ENCODE peak calls at places on chromosome 14, in five cellular contexts. D is fibroblast of the aortic adventitia, E is GM23338, U is suprapubic skin, Q is A549. K is an unnamed sample.

GRCh38 chr14:29800961-29801360 is 126.7 kb downstream of the PRKD1 start:
- DNase-seq in U (no peak), Q (peak), D (no peak), E (peak), K (peak)

GRCh38 chr14:49405291-49405690 is 180.9 kb downstream of the RPS29 start:
- DNase-seq in Q (no peak), E (no peak), U (no peak), D (peak), K (peak)

GRCh38 chr14:101564819-101565698 is 3.8 kb downstream of the DIO3 start:
- DNase-seq in U (no peak), D (no peak), Q (peak), E (peak), K (no peak)

GRCh38 chr14:38079268-38079667 is 128.4 kb upstream of the SSTR1 start:
- DNase-seq in U (no peak), E (no peak), D (no peak), Q (peak), K (no peak)

GRCh38 chr14:63134801-63135200 is 69.4 kb upstream of the RHOJ start:
- DNase-seq in Q (peak), E (peak), U (no peak), D (peak), K (peak)

GRCh38 chr14:68891851-68892660 is 87.0 kb downstream of the ACTN1 start:
- DNase-seq in E (no peak), D (peak), Q (no peak), U (no peak), K (peak)

GRCh38 chr14:62736426-62737043 is 308.7 kb downstream of the KCNH5 start:
- DNase-seq in Q (peak), E (no peak), U (no peak), D (no peak), K (no peak)

GRCh38 chr14:78848234-78848820 is 678.2 kb downstream of the NRXN3 start:
- DNase-seq in Q (peak), U (no peak), D (peak), E (peak), K (peak)

GRCh38 chr14:89428556-89429196 is 11.6 kb upstream of the FOXN3 start:
- DNase-seq in D (peak), E (no peak), U (no peak), Q (no peak), K (no peak)

GRCh38 chr14:102668291-102668873 is 75.9 kb downstream of the RCOR1 start:
- DNase-seq in U (no peak), E (no peak), D (no peak), Q (no peak), K (no peak)

GRCh38 chr14:86646688-86647687 is 1117.0 kb downstream of the FLRT2 start:
- DNase-seq in U (no peak), Q (peak), E (peak), D (peak), K (peak)

GRCh38 chr14:61950340-61950739 is 188.1 kb downstream of the SNAPC1 start:
- DNase-seq in U (no peak), E (no peak), Q (no peak), D (no peak), K (no peak)

GRCh38 chr14:96038920-96039632 is at the start of gene C14orf132:
- DNase-seq in D (peak), E (peak), U (no peak), Q (peak), K (peak)

GRCh38 chr14:21852061-21852664 is 178.5 kb upstream of the OR4E1 start:
- DNase-seq in Q (peak), U (no peak), D (peak), E (peak), K (peak)

GRCh38 chr14:106506901-106507305 is 980.5 kb downstream of the TMEM121 start:
- DNase-seq in Q (no peak), U (no peak), E (no peak), D (no peak), K (no peak)
- H3K4me3 ChIP-seq in Q (no peak), U (no peak), E (no peak), D (no peak), K (no peak)

DNA sequence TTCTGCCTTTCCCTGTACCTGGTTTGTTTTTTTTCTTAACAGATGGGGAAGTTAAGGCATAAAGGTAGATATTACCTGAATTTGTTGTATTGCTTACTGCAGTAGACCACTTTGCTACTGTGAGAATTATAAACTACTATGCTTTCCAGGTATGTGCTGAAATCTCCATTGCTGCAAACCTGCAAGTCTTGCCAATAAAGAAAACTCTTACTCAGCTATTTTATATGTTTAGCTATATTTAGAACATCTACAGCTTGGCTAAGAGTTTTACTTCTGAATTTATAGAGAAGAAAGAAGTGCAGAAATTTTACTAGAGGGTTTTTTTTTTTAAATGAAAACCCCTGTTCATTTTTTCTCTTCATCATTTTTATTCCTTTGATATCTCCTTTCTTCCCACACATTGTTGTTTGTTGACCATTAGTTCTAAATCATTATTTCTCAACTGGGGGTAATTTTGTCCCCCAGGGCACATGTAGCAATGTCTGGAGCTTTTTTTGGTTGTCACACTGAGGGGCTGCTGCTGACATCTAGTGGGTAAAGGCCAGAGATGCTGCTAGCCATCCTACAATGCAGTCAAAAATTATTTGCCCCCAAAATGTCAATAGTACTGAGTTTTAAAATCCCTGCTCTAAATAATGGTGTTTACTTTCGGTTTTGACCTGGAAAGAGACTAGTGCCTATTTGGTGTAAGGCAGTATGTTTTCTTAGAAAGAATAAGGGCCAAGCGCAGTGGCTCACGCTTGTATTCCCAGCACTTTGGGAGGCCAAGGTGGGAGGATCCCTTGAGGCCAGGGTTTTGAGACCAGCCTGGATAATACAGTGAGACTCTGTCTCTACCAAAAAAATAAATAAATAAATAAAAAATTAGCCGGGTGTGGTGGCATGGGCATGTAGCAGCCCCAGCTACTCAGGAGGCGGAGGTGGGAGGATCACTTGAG is 48.6 kb downstream of the PCNX1 start:
- DNase-seq in D (peak), Q (peak), U (no peak), E (peak), K (peak)
- TF ChIP-seq CTCF in D (peak), Q (peak), U (peak), E (peak), K (peak)

DNA sequence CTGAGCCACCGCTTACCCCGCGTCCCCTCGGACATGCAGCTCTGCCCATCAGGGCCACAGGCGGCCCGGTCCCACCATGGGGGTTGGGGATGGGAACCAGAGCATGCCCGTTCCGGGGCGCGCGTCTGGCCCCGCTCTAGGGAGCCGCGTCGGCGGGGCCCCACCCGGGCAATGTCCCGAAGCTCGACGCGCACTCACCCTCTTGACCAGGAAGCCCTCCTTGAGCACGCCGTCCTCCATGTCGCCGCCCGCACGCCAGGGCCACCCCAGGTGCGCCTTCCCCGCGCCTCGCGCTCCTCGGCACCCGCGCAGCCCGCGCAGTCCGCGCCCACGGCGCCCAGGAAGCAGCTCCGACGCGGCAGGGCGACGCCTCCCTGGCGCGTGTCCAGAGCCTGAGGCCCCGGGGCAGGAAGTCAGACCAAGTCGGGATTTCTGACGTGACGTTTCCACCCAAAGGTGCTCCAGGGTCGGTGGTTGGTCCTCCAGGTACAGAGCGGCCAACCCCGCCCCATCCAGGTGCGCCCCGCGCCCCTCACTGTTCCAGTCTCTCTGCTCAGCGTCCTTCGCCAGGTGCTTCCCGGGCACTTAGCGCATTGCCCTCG is at the start of gene PLEK2:
- DNase-seq in D (peak), E (peak), Q (peak), U (no peak), K (peak)
- H3K4me3 ChIP-seq in D (peak), E (peak), Q (peak), U (peak), K (peak)

GRCh38 chr14:55963295-55963694 is 154.9 kb upstream of the PELI2 start:
- DNase-seq in E (no peak), Q (no peak), U (no peak), D (peak), K (no peak)

GRCh38 chr14:55964081-55964480 is 154.1 kb upstream of the PELI2 start:
- DNase-seq in Q (no peak), D (no peak), E (no peak), U (no peak), K (no peak)

GRCh38 chr14:55968741-55969140 is 149.5 kb upstream of the PELI2 start:
- DNase-seq in D (peak), U (no peak), Q (no peak), E (no peak), K (peak)

DNA sequence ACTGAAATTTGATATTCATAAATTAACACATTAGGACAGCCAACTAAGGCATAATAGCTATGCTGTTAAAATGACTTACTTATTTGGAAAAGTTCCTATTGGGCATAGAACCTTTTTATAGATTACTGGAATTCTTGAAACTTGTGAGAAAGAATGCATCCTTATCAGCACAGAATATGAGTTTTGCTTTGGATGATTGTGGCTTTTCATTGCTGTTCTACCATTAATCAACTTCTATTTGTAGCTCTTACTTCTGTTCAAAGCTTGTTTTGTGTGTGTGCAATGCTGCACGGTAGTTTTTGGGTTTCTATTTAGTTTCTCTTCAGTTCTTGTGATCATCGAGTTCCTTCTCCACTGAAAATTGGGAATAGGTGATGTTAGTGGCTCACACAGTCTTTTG is 152.4 kb upstream of the PELI2 start:
- DNase-seq in E (no peak), Q (no peak), D (peak), U (no peak), K (peak)
- TF ChIP-seq CTCF in E (no peak), Q (no peak), D (no peak), U (no peak), K (no peak)

DNA sequence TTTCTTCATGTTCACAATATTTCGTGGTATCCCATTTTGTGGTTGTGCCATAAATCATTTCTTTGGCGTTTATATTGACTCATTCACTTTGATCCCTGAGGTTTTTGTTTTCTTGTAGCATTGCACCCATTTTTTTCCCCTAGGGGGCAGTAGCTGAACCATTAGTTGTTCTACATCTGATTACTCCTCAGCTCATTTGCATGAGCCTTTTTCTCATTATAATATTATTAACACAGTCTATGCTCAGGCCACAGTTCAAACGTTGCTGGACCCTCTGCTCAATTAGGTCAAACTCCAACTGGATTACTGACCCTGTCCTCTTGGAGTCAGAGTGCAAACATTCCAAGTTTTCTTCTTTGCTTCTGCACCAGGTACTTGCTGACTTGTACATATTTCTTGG is 475.4 kb upstream of the SEL1L start:
- DNase-seq in Q (no peak), D (no peak), U (no peak), E (peak), K (no peak)
- H3K4me3 ChIP-seq in Q (no peak), D (no peak), U (no peak), E (no peak), K (no peak)